ENCODE peak calls at places on chromosomes 2 and 18, in four cellular contexts. Q, O, A and U are unnamed samples.

GRCh38 chr2:205682239-205683021 is at the start of gene NRP2:
- DNase-seq in Q (no peak), O (peak), A (peak), U (peak)

GRCh38 chr18:11948852-11949523 is 32.3 kb upstream of the IMPA2 start:
- DNase-seq in Q (no peak), O (no peak), A (no peak), U (no peak)

GRCh38 chr18:68316636-68317035 is 398.3 kb downstream of the TMX3 start:
- DNase-seq in Q (no peak), O (no peak), A (no peak), U (no peak)

GRCh38 chr2:46846454-46846990 is 69.1 kb downstream of the MCFD2 start:
- DNase-seq in Q (no peak), O (no peak), A (no peak), U (no peak)

GRCh38 chr2:20291106-20291564 is 59.5 kb downstream of the PUM2 start:
- DNase-seq in Q (no peak), O (no peak), A (peak), U (peak)

GRCh38 chr2:95328386-95329125 is 31.4 kb downstream of the KCNIP3 start:
- DNase-seq in Q (no peak), O (no peak), A (no peak), U (no peak)

GRCh38 chr2:5236308-5236707 is 455.9 kb upstream of the SOX11 start:
- DNase-seq in Q (no peak), O (no peak), A (no peak), U (no peak)

GRCh38 chr2:103809390-103809789 is 1044.5 kb upstream of the POU3F3 start:
- DNase-seq in Q (no peak), O (no peak), A (no peak), U (no peak)

GRCh38 chr2:29394311-29394710 is 279.1 kb downstream of the CLIP4 start:
- DNase-seq in Q (no peak), O (no peak), A (no peak), U (no peak)

GRCh38 chr2:29397039-29397438 is 281.8 kb downstream of the CLIP4 start:
- DNase-seq in Q (no peak), O (no peak), A (no peak), U (no peak)

GRCh38 chr2:29397743-29398142 is 282.5 kb downstream of the CLIP4 start:
- DNase-seq in Q (no peak), O (no peak), A (no peak), U (no peak)

GRCh38 chr2:29401994-29402393 is 286.8 kb downstream of the CLIP4 start:
- DNase-seq in Q (no peak), O (no peak), A (peak), U (no peak)

DNA sequence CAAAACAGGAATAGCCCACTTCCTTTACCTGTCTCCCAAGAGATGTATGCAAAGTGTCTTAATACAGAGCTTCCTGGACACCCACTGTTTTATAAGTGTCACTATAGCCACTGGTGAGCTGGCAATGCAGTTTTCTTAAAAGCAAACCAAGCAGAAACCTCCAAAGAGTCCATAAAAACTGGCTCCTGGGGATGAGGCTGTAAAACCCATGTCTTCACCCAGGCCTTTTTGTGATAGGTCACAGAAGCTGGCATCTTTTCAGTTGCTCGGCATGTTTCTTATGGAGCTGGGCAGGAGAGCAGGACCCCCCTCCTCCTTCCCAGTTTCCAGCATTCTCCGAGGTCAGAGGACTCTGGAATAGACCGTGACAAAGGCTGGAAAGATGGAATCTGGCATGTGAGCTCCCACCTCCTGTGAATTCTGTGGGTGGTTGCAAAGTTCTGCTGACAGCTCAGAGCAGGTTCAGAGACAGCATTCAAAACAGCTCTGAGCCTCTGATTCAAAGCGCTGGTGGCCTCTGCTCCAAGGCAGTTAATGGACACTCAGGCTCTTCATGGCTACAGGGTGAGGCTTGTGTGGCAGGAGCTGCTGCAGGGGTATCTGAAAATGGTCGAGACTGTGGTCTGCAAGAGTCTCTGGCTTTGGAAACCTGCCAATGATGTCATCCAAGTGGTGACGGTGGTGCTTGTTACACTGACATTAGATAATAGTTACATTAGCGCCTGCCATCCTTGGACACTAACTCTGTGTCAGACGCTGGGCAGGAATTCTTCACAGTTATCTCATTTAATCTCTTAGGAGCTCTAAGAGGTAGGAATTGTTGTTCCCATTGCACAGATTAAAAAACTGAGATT is 283.4 kb downstream of the CLIP4 start:
- DNase-seq in Q (no peak), O (no peak), A (no peak), U (no peak)
- H3K27ac ChIP-seq in Q (no peak), O (no peak), A (no peak), U (no peak)

GRCh38 chr2:74542978-74543377 is 10.8 kb downstream of the LOXL3 start:
- DNase-seq in Q (no peak), O (no peak), A (no peak), U (no peak)

GRCh38 chr2:74546004-74546403 is 7.7 kb downstream of the LOXL3 start:
- DNase-seq in Q (no peak), O (no peak), A (no peak), U (no peak)

GRCh38 chr2:74548285-74548918 is 5.3 kb downstream of the LOXL3 start:
- DNase-seq in Q (no peak), O (no peak), A (no peak), U (no peak)

GRCh38 chr2:74540291-74540690 is 10.6 kb downstream of the HTRA2 start:
- DNase-seq in Q (no peak), O (peak), A (peak), U (no peak)

GRCh38 chr2:74544634-74545033 is 9.1 kb downstream of the LOXL3 start:
- DNase-seq in Q (no peak), O (no peak), A (no peak), U (no peak)
- TF ChIP-seq CTCF in Q (peak), O (peak), A (no peak), U (no peak)

GRCh38 chr18:26432651-26433424 is 115.5 kb downstream of the KCTD1 start:
- DNase-seq in Q (no peak), O (no peak), A (no peak), U (no peak)

GRCh38 chr18:26425148-26425531 is 123.2 kb downstream of the KCTD1 start:
- DNase-seq in Q (no peak), O (no peak), A (no peak), U (no peak)

GRCh38 chr18:26424428-26425147 is 123.8 kb downstream of the KCTD1 start:
- DNase-seq in Q (no peak), O (no peak), A (no peak), U (no peak)

GRCh38 chr18:26434887-26435286 is 113.5 kb downstream of the KCTD1 start:
- DNase-seq in Q (no peak), O (no peak), A (no peak), U (no peak)

DNA sequence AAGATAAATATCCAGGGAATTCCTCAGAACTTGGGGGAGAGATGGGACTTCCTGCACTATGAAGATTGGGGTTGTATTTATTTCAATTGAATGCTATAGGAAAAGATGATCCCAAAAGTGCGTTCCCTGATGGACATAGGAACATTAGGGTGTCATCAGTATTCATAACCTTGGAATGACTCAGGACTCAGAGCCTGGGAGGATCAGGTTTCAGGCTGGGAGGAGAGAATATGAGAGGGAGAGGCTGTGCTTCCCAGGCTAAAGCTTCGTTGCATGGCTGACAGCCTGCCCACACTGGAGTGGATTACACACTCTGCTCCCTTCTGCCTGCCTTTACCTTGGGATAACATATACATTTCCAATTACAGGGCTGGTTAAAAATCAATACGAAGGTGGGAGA is 118.8 kb downstream of the KCTD1 start:
- DNase-seq in Q (no peak), O (no peak), A (no peak), U (peak)
- H3K27ac ChIP-seq in Q (no peak), O (no peak), A (no peak), U (peak)

GRCh38 chr18:76633504-76634259 is 138.6 kb upstream of the ZNF516 start:
- DNase-seq in Q (no peak), O (no peak), A (no peak), U (no peak)
- TF ChIP-seq CTCF in Q (no peak), O (no peak), A (no peak), U (no peak)